ENCODE peak calls at places on chromosomes 11 and 22, in nine cellular contexts. One of them, this sample, is unnamed.

GRCh38 chr11:14636119-14636518 is 7.5 kb upstream of the PDE3B start:
- DNase-seq in mammary epithelial cell: no peak
- DNase-seq in amygdala: no peak
- DNase-seq in D721Med: no peak
- DNase-seq in IMR-90: no peak
- DNase-seq in activated gamma-delta T cell treated with anti-CD3 and anti-CD28 coated beads, Interleukin-2, amount 50 U/mL, for 16 hours: no peak
- DNase-seq in activated naive CD4-positive, alpha-beta T cell treated with anti-CD3 and anti-CD28 coated beads, Interleukin-2, amount 50 U/mL, for 72 hours: no peak
- DNase-seq in mucosa of gallbladder: no peak
- DNase-seq in stimulated activated CD8-positive, alpha-beta memory T cell treated with anti-CD3 and anti-CD28 coated beads, Interleukin-4, amount 100 ng/mL, for 4 hours: no peak
- DNase-seq in this sample: no peak

GRCh38 chr22:49999063-49999900 is 13.3 kb downstream of the IL17REL start:
- DNase-seq in mammary epithelial cell: no peak
- DNase-seq in amygdala: no peak
- DNase-seq in D721Med: no peak
- DNase-seq in IMR-90: no peak
- DNase-seq in activated gamma-delta T cell treated with anti-CD3 and anti-CD28 coated beads, Interleukin-2, amount 50 U/mL, for 16 hours: no peak
- DNase-seq in activated naive CD4-positive, alpha-beta T cell treated with anti-CD3 and anti-CD28 coated beads, Interleukin-2, amount 50 U/mL, for 72 hours: no peak
- DNase-seq in mucosa of gallbladder: no peak
- DNase-seq in stimulated activated CD8-positive, alpha-beta memory T cell treated with anti-CD3 and anti-CD28 coated beads, Interleukin-4, amount 100 ng/mL, for 4 hours: no peak
- DNase-seq in this sample: no peak

GRCh38 chr11:72828081-72828567 is 13.9 kb downstream of the ATG16L2 start:
- DNase-seq in mammary epithelial cell: no peak
- DNase-seq in amygdala: no peak
- DNase-seq in D721Med: no peak
- DNase-seq in IMR-90: peak
- DNase-seq in activated gamma-delta T cell treated with anti-CD3 and anti-CD28 coated beads, Interleukin-2, amount 50 U/mL, for 16 hours: no peak
- DNase-seq in activated naive CD4-positive, alpha-beta T cell treated with anti-CD3 and anti-CD28 coated beads, Interleukin-2, amount 50 U/mL, for 72 hours: no peak
- DNase-seq in mucosa of gallbladder: no peak
- DNase-seq in stimulated activated CD8-positive, alpha-beta memory T cell treated with anti-CD3 and anti-CD28 coated beads, Interleukin-4, amount 100 ng/mL, for 4 hours: no peak
- DNase-seq in this sample: peak

GRCh38 chr11:14622241-14622954 is 21.2 kb upstream of the PDE3B start:
- DNase-seq in mammary epithelial cell: no peak
- DNase-seq in amygdala: no peak
- DNase-seq in D721Med: no peak
- DNase-seq in IMR-90: no peak
- DNase-seq in activated gamma-delta T cell treated with anti-CD3 and anti-CD28 coated beads, Interleukin-2, amount 50 U/mL, for 16 hours: no peak
- DNase-seq in activated naive CD4-positive, alpha-beta T cell treated with anti-CD3 and anti-CD28 coated beads, Interleukin-2, amount 50 U/mL, for 72 hours: no peak
- DNase-seq in mucosa of gallbladder: no peak
- DNase-seq in stimulated activated CD8-positive, alpha-beta memory T cell treated with anti-CD3 and anti-CD28 coated beads, Interleukin-4, amount 100 ng/mL, for 4 hours: no peak
- DNase-seq in this sample: no peak

GRCh38 chr22:49018601-49019000 is 809.1 kb downstream of the BRD1 start:
- DNase-seq in mammary epithelial cell: no peak
- DNase-seq in amygdala: no peak
- DNase-seq in D721Med: no peak
- DNase-seq in IMR-90: no peak
- DNase-seq in activated gamma-delta T cell treated with anti-CD3 and anti-CD28 coated beads, Interleukin-2, amount 50 U/mL, for 16 hours: no peak
- DNase-seq in activated naive CD4-positive, alpha-beta T cell treated with anti-CD3 and anti-CD28 coated beads, Interleukin-2, amount 50 U/mL, for 72 hours: no peak
- DNase-seq in mucosa of gallbladder: no peak
- DNase-seq in stimulated activated CD8-positive, alpha-beta memory T cell treated with anti-CD3 and anti-CD28 coated beads, Interleukin-4, amount 100 ng/mL, for 4 hours: no peak
- DNase-seq in this sample: no peak

GRCh38 chr11:11476499-11476898 is 123.4 kb upstream of the CSNK2A3 start:
- DNase-seq in mammary epithelial cell: peak
- DNase-seq in amygdala: no peak
- DNase-seq in D721Med: no peak
- DNase-seq in IMR-90: no peak
- DNase-seq in activated gamma-delta T cell treated with anti-CD3 and anti-CD28 coated beads, Interleukin-2, amount 50 U/mL, for 16 hours: no peak
- DNase-seq in activated naive CD4-positive, alpha-beta T cell treated with anti-CD3 and anti-CD28 coated beads, Interleukin-2, amount 50 U/mL, for 72 hours: no peak
- DNase-seq in mucosa of gallbladder: no peak
- DNase-seq in stimulated activated CD8-positive, alpha-beta memory T cell treated with anti-CD3 and anti-CD28 coated beads, Interleukin-4, amount 100 ng/mL, for 4 hours: no peak
- DNase-seq in this sample: no peak

GRCh38 chr11:114909866-114910265 is 231.5 kb downstream of the NXPE2 start:
- DNase-seq in mammary epithelial cell: no peak
- DNase-seq in amygdala: no peak
- DNase-seq in D721Med: no peak
- DNase-seq in IMR-90: no peak
- DNase-seq in activated gamma-delta T cell treated with anti-CD3 and anti-CD28 coated beads, Interleukin-2, amount 50 U/mL, for 16 hours: no peak
- DNase-seq in activated naive CD4-positive, alpha-beta T cell treated with anti-CD3 and anti-CD28 coated beads, Interleukin-2, amount 50 U/mL, for 72 hours: no peak
- DNase-seq in mucosa of gallbladder: no peak
- DNase-seq in stimulated activated CD8-positive, alpha-beta memory T cell treated with anti-CD3 and anti-CD28 coated beads, Interleukin-4, amount 100 ng/mL, for 4 hours: no peak
- DNase-seq in this sample: no peak

GRCh38 chr22:37225481-37225880 is 13.2 kb upstream of the SSTR3 start:
- DNase-seq in mammary epithelial cell: no peak
- DNase-seq in amygdala: no peak
- DNase-seq in D721Med: no peak
- DNase-seq in IMR-90: no peak
- DNase-seq in activated gamma-delta T cell treated with anti-CD3 and anti-CD28 coated beads, Interleukin-2, amount 50 U/mL, for 16 hours: no peak
- DNase-seq in activated naive CD4-positive, alpha-beta T cell treated with anti-CD3 and anti-CD28 coated beads, Interleukin-2, amount 50 U/mL, for 72 hours: no peak
- DNase-seq in mucosa of gallbladder: no peak
- DNase-seq in stimulated activated CD8-positive, alpha-beta memory T cell treated with anti-CD3 and anti-CD28 coated beads, Interleukin-4, amount 100 ng/mL, for 4 hours: no peak
- DNase-seq in this sample: no peak

GRCh38 chr11:83087035-83087434 is 15.3 kb upstream of the RAB30 start:
- DNase-seq in mammary epithelial cell: no peak
- DNase-seq in amygdala: no peak
- DNase-seq in D721Med: no peak
- DNase-seq in IMR-90: no peak
- DNase-seq in activated gamma-delta T cell treated with anti-CD3 and anti-CD28 coated beads, Interleukin-2, amount 50 U/mL, for 16 hours: no peak
- DNase-seq in activated naive CD4-positive, alpha-beta T cell treated with anti-CD3 and anti-CD28 coated beads, Interleukin-2, amount 50 U/mL, for 72 hours: no peak
- DNase-seq in mucosa of gallbladder: no peak
- DNase-seq in stimulated activated CD8-positive, alpha-beta memory T cell treated with anti-CD3 and anti-CD28 coated beads, Interleukin-4, amount 100 ng/mL, for 4 hours: no peak
- DNase-seq in this sample: peak

GRCh38 chr22:23066200-23067022 is 3.9 kb upstream of the GNAZ start:
- DNase-seq in mammary epithelial cell: no peak
- DNase-seq in amygdala: no peak
- DNase-seq in D721Med: no peak
- DNase-seq in IMR-90: no peak
- DNase-seq in activated gamma-delta T cell treated with anti-CD3 and anti-CD28 coated beads, Interleukin-2, amount 50 U/mL, for 16 hours: no peak
- DNase-seq in activated naive CD4-positive, alpha-beta T cell treated with anti-CD3 and anti-CD28 coated beads, Interleukin-2, amount 50 U/mL, for 72 hours: no peak
- DNase-seq in mucosa of gallbladder: peak
- DNase-seq in stimulated activated CD8-positive, alpha-beta memory T cell treated with anti-CD3 and anti-CD28 coated beads, Interleukin-4, amount 100 ng/mL, for 4 hours: no peak
- DNase-seq in this sample: no peak

GRCh38 chr22:41781508-41781906 is 19.0 kb upstream of the CCDC134 start:
- DNase-seq in mammary epithelial cell: no peak
- DNase-seq in amygdala: no peak
- DNase-seq in D721Med: no peak
- DNase-seq in IMR-90: no peak
- DNase-seq in activated gamma-delta T cell treated with anti-CD3 and anti-CD28 coated beads, Interleukin-2, amount 50 U/mL, for 16 hours: no peak
- DNase-seq in activated naive CD4-positive, alpha-beta T cell treated with anti-CD3 and anti-CD28 coated beads, Interleukin-2, amount 50 U/mL, for 72 hours: no peak
- DNase-seq in mucosa of gallbladder: no peak
- DNase-seq in stimulated activated CD8-positive, alpha-beta memory T cell treated with anti-CD3 and anti-CD28 coated beads, Interleukin-4, amount 100 ng/mL, for 4 hours: no peak
- DNase-seq in this sample: no peak

This sample was measured in RPMI7951.